ENCODE peak calls at places on chromosome 16, in ten cellular contexts. R is COR-L47; J is midbrain; Y is CD8-positive, alpha-beta T cell; W is GOT3; N is nephron progenitor cell; L is T-cell; P is ELF-1; V is kidney glomerular epithelial cell; H is HS-5. E is an unnamed sample.

GRCh38 chr16:2610781-2611498 is 71.4 kb upstream of the KCTD5 start:
- DNase-seq in V (no peak), P (no peak), H (no peak), Y (no peak), R (no peak), N (no peak), L (no peak), W (no peak), J (no peak), E (no peak)

GRCh38 chr16:22284637-22285515 is 12.3 kb upstream of the POLR3E start:
- DNase-seq in H (no peak), V (no peak), R (no peak), N (no peak), W (no peak), Y (no peak), L (no peak), J (no peak), P (no peak), E (no peak)

GRCh38 chr16:5056347-5056746 is 9.4 kb downstream of the C16orf89 start:
- DNase-seq in L (peak), R (no peak), Y (peak), V (no peak), W (no peak), H (no peak), J (no peak), P (peak), N (peak), E (no peak)

GRCh38 chr16:15897834-15898254 is 9.4 kb upstream of the CEP20 start:
- DNase-seq in W (no peak), R (no peak), J (no peak), N (no peak), V (peak), L (no peak), P (no peak), Y (no peak), H (no peak), E (no peak)

GRCh38 chr16:73166394-73166971 is 118.6 kb upstream of the ZFHX3 start:
- DNase-seq in N (no peak), P (no peak), J (peak), V (no peak), H (no peak), Y (no peak), R (no peak), L (no peak), W (no peak), E (no peak)

GRCh38 chr16:89712476-89712805 is 8.3 kb downstream of the VPS9D1 start:
- DNase-seq in J (no peak), V (no peak), H (no peak), Y (no peak), R (no peak), L (no peak), W (no peak), P (no peak), N (no peak), E (no peak)

GRCh38 chr16:85072947-85073346 is 39.3 kb downstream of the CIBAR2 start:
- DNase-seq in N (no peak), P (no peak), Y (no peak), H (no peak), W (peak), J (no peak), R (no peak), V (no peak), L (no peak), E (no peak)

GRCh38 chr16:53372942-53373871 is 61.1 kb upstream of the RBL2 start:
- DNase-seq in J (no peak), V (no peak), Y (peak), N (no peak), P (peak), L (peak), R (no peak), H (no peak), W (no peak), E (no peak)

GRCh38 chr16:82943371-82943770 is 316.6 kb downstream of the CDH13 start:
- DNase-seq in V (no peak), L (no peak), Y (no peak), W (no peak), R (no peak), P (no peak), N (no peak), H (no peak), J (no peak), E (peak)

GRCh38 chr16:55835578-55835977 is 2.7 kb upstream of the CES1 start:
- DNase-seq in H (no peak), J (no peak), N (no peak), W (no peak), R (no peak), P (no peak), Y (no peak), V (no peak), L (no peak), E (no peak)

GRCh38 chr16:61575617-61576016 is 460.6 kb downstream of the CDH8 start:
- DNase-seq in Y (no peak), V (no peak), J (no peak), W (no peak), L (no peak), N (no peak), P (no peak), H (no peak), R (no peak), E (no peak)

GRCh38 chr16:23975293-23975692 is 139.5 kb downstream of the PRKCB start:
- DNase-seq in N (no peak), J (no peak), W (no peak), H (no peak), L (no peak), V (no peak), P (no peak), Y (no peak), R (no peak), E (no peak)

GRCh38 chr16:84340305-84341040 is 27.9 kb upstream of the ATP2C2 start:
- DNase-seq in V (no peak), P (no peak), N (no peak), J (no peak), Y (no peak), R (no peak), W (no peak), H (no peak), L (no peak), E (no peak)

GRCh38 chr16:19242987-19243386 is 42.5 kb upstream of the CLEC19A start:
- DNase-seq in H (no peak), Y (no peak), V (no peak), N (no peak), L (no peak), P (no peak), W (no peak), J (no peak), R (no peak), E (no peak)

GRCh38 chr16:89000207-89000959 is 23.4 kb upstream of the CBFA2T3 start:
- DNase-seq in J (no peak), R (no peak), N (no peak), Y (no peak), H (no peak), P (no peak), W (no peak), V (no peak), L (no peak), E (no peak)

GRCh38 chr16:17416461-17417221 is 54.1 kb downstream of the XYLT1 start:
- DNase-seq in V (peak), N (peak), Y (peak), H (no peak), P (peak), R (no peak), J (peak), W (no peak), L (peak), E (no peak)

GRCh38 chr16:528111-529011 is 849 bp downstream of the CAPN15 start:
- DNase-seq in N (peak), J (no peak), V (peak), R (no peak), H (peak), L (peak), Y (peak), P (peak), W (no peak), E (no peak)

GRCh38 chr16:70159355-70160348 is 13.9 kb upstream of the CLEC18C start:
- DNase-seq in L (no peak), N (no peak), H (no peak), J (no peak), V (no peak), P (no peak), W (no peak), R (no peak), Y (peak), E (no peak)

GRCh38 chr16:66476328-66477027 is 49.4 kb downstream of the BEAN1 start:
- DNase-seq in J (no peak), L (peak), V (no peak), H (no peak), W (no peak), P (peak), R (no peak), N (peak), Y (peak), E (no peak)

GRCh38 chr16:13543850-13544249 is 376.1 kb upstream of the ERCC4 start:
- DNase-seq in J (no peak), V (no peak), P (no peak), L (no peak), W (no peak), H (no peak), Y (no peak), N (no peak), R (no peak), E (no peak)

GRCh38 chr16:22233050-22233405 is 26.9 kb downstream of the EEF2K start:
- DNase-seq in Y (no peak), V (no peak), N (no peak), H (no peak), L (no peak), J (no peak), R (no peak), P (no peak), W (no peak), E (no peak)

GRCh38 chr16:61909074-61909473 is 127.2 kb downstream of the CDH8 start:
- DNase-seq in P (no peak), J (no peak), W (no peak), L (no peak), N (no peak), V (no peak), Y (no peak), H (no peak), R (no peak), E (no peak)

GRCh38 chr16:87931504-87931903 is 4.8 kb downstream of the CA5A start:
- DNase-seq in H (no peak), Y (no peak), W (no peak), R (no peak), P (peak), N (no peak), J (no peak), L (no peak), V (no peak), E (no peak)

GRCh38 chr16:86079185-86079885 is 180.4 kb downstream of the IRF8 start:
- DNase-seq in R (no peak), H (no peak), L (no peak), P (no peak), J (no peak), Y (no peak), V (no peak), W (no peak), N (no peak), E (no peak)

GRCh38 chr16:67236551-67237395 is 9.8 kb downstream of the TMEM208 start:
- DNase-seq in R (no peak), L (peak), P (peak), Y (no peak), H (no peak), V (no peak), W (no peak), J (no peak), N (peak), E (no peak)

GRCh38 chr16:10466861-10467260 is 81.0 kb downstream of the ATF7IP2 start:
- DNase-seq in H (no peak), V (no peak), L (no peak), Y (no peak), R (no peak), P (no peak), N (no peak), J (no peak), W (no peak), E (no peak)